ENCODE peak calls at places on chromosome 9, in four cellular contexts. One of them, this sample, is unnamed.
A peak's percentile ranks its signal among the peaks of the same experiment; 100 is the strongest.

GRCh38 chr9:14240491-14240890 is 73.5 kb downstream of the NFIB start:
- DNase-seq in GM03348: no peak
- DNase-seq in CD8-positive, alpha-beta T cell: no peak
- DNase-seq in lung microvascular endothelial cell: no peak
- DNase-seq in this sample: no peak

GRCh38 chr9:23278566-23278965 is 547.5 kb downstream of the ELAVL2 start:
- DNase-seq in GM03348: no peak
- DNase-seq in CD8-positive, alpha-beta T cell: no peak
- DNase-seq in lung microvascular endothelial cell: no peak
- DNase-seq in this sample: no peak

GRCh38 chr9:649128-650074 is 192.1 kb upstream of the DMRT1 start:
- DNase-seq in GM03348: no peak
- DNase-seq in CD8-positive, alpha-beta T cell: no peak
- DNase-seq in lung microvascular endothelial cell: no peak
- DNase-seq in this sample: peak; percentile 6

GRCh38 chr9:106929471-106930198 is 66.7 kb downstream of the ZNF462 start:
- DNase-seq in GM03348: no peak
- DNase-seq in CD8-positive, alpha-beta T cell: no peak
- DNase-seq in lung microvascular endothelial cell: peak; percentile 30
- DNase-seq in this sample: no peak

GRCh38 chr9:136525207-136525606 is 20.6 kb downstream of the NOTCH1 start:
- DNase-seq in GM03348: no peak
- DNase-seq in CD8-positive, alpha-beta T cell: no peak
- DNase-seq in lung microvascular endothelial cell: no peak
- DNase-seq in this sample: no peak

GRCh38 chr9:137336735-137337134 is 34.7 kb upstream of the NRARP start:
- DNase-seq in GM03348: no peak
- DNase-seq in CD8-positive, alpha-beta T cell: no peak
- DNase-seq in lung microvascular endothelial cell: no peak
- DNase-seq in this sample: no peak

GRCh38 chr9:87883990-87884389 is 1.3 kb downstream of the SPATA31E1 start:
- DNase-seq in GM03348: no peak
- DNase-seq in CD8-positive, alpha-beta T cell: no peak
- DNase-seq in lung microvascular endothelial cell: no peak
- DNase-seq in this sample: no peak

GRCh38 chr9:133564451-133564850 is 29.9 kb downstream of the ADAMTSL2 start:
- DNase-seq in GM03348: no peak
- DNase-seq in CD8-positive, alpha-beta T cell: no peak
- DNase-seq in lung microvascular endothelial cell: no peak
- DNase-seq in this sample: no peak

GRCh38 chr9:115591584-115591984 is 473.6 kb upstream of the TNC start:
- DNase-seq in GM03348: peak; percentile 87
- DNase-seq in CD8-positive, alpha-beta T cell: no peak
- DNase-seq in lung microvascular endothelial cell: peak; percentile 96
- DNase-seq in this sample: peak; percentile 99

GRCh38 chr9:129384138-129384886 is 206.3 kb upstream of the IER5L start:
- DNase-seq in GM03348: no peak
- DNase-seq in CD8-positive, alpha-beta T cell: no peak
- DNase-seq in lung microvascular endothelial cell: no peak
- DNase-seq in this sample: no peak

GRCh38 chr9:85200726-85201402 is 531.3 kb downstream of the NTRK2 start:
- DNase-seq in GM03348: no peak
- DNase-seq in CD8-positive, alpha-beta T cell: no peak
- DNase-seq in lung microvascular endothelial cell: no peak
- DNase-seq in this sample: peak; percentile 59

GRCh38 chr9:122374885-122375420 is 4.1 kb downstream of the PTGS1 start:
- DNase-seq in GM03348: peak; percentile 94
- DNase-seq in CD8-positive, alpha-beta T cell: no peak
- DNase-seq in lung microvascular endothelial cell: peak; percentile 62
- DNase-seq in this sample: peak; percentile 81

GRCh38 chr9:88477300-88477751 is 57.7 kb upstream of the NXNL2 start:
- DNase-seq in GM03348: peak; percentile 81
- DNase-seq in CD8-positive, alpha-beta T cell: no peak
- DNase-seq in lung microvascular endothelial cell: no peak
- DNase-seq in this sample: peak; percentile 80

GRCh38 chr9:133991964-133992779 is at the start of gene VAV2:
- DNase-seq in GM03348: peak; percentile 86
- DNase-seq in CD8-positive, alpha-beta T cell: peak; percentile 30
- DNase-seq in lung microvascular endothelial cell: peak; percentile 56
- DNase-seq in this sample: peak; percentile 74

GRCh38 chr9:120136685-120137084 is 443.3 kb downstream of the CDK5RAP2 start:
- DNase-seq in GM03348: no peak
- DNase-seq in CD8-positive, alpha-beta T cell: no peak
- DNase-seq in lung microvascular endothelial cell: no peak
- DNase-seq in this sample: no peak

GRCh38 chr9:137032893-137033292 is 1.0 kb upstream of the FUT7 start:
- DNase-seq in GM03348: no peak
- DNase-seq in CD8-positive, alpha-beta T cell: no peak
- DNase-seq in lung microvascular endothelial cell: no peak
- DNase-seq in this sample: no peak

GRCh38 chr9:76181020-76181641 is 213.1 kb downstream of the RFK start:
- DNase-seq in GM03348: no peak
- DNase-seq in CD8-positive, alpha-beta T cell: no peak
- DNase-seq in lung microvascular endothelial cell: peak; percentile 66
- DNase-seq in this sample: no peak

GRCh38 chr9:91421022-91421765 is 2.4 kb downstream of the NFIL3 start:
- DNase-seq in GM03348: peak; percentile 66
- DNase-seq in CD8-positive, alpha-beta T cell: peak; percentile 13
- DNase-seq in lung microvascular endothelial cell: peak; percentile 43
- DNase-seq in this sample: peak; percentile 61

GRCh38 chr9:136846376-136847064 is 2.7 kb upstream of the PHPT1 start:
- DNase-seq in GM03348: no peak
- DNase-seq in CD8-positive, alpha-beta T cell: no peak
- DNase-seq in lung microvascular endothelial cell: no peak
- DNase-seq in this sample: no peak

GRCh38 chr9:130894546-130894945 is 2.1 kb downstream of the QRFP start:
- DNase-seq in GM03348: no peak
- DNase-seq in CD8-positive, alpha-beta T cell: no peak
- DNase-seq in lung microvascular endothelial cell: no peak
- DNase-seq in this sample: no peak

GRCh38 chr9:108445431-108446018 is 410.3 kb downstream of the ACTL7B start:
- DNase-seq in GM03348: no peak
- DNase-seq in CD8-positive, alpha-beta T cell: no peak
- DNase-seq in lung microvascular endothelial cell: no peak
- DNase-seq in this sample: no peak

GRCh38 chr9:36576866-36577265 is 4.2 kb downstream of the MELK start:
- DNase-seq in GM03348: no peak
- DNase-seq in CD8-positive, alpha-beta T cell: no peak
- DNase-seq in lung microvascular endothelial cell: no peak
- DNase-seq in this sample: no peak

GRCh38 chr9:4984171-4984570 is 901 bp upstream of the JAK2 start:
- DNase-seq in GM03348: no peak
- DNase-seq in CD8-positive, alpha-beta T cell: no peak
- DNase-seq in lung microvascular endothelial cell: no peak
- DNase-seq in this sample: no peak

GRCh38 chr9:108186996-108187395 is 668.8 kb downstream of the ACTL7B start:
- DNase-seq in GM03348: peak; percentile 74
- DNase-seq in CD8-positive, alpha-beta T cell: no peak
- DNase-seq in lung microvascular endothelial cell: peak; percentile 15
- DNase-seq in this sample: peak; percentile 91

GRCh38 chr9:77649109-77649812 is 1.1 kb upstream of the GNA14 start:
- DNase-seq in GM03348: peak; percentile 43
- DNase-seq in CD8-positive, alpha-beta T cell: no peak
- DNase-seq in lung microvascular endothelial cell: peak; percentile 60
- DNase-seq in this sample: peak; percentile 12

GRCh38 chr9:105693435-105694275 is 686 bp upstream of the TMEM38B start:
- DNase-seq in GM03348: no peak
- DNase-seq in CD8-positive, alpha-beta T cell: no peak
- DNase-seq in lung microvascular endothelial cell: peak; percentile 7
- DNase-seq in this sample: no peak

GRCh38 chr9:5958273-5958672 is 57.2 kb downstream of the RANBP6 start:
- DNase-seq in GM03348: no peak
- DNase-seq in CD8-positive, alpha-beta T cell: no peak
- DNase-seq in lung microvascular endothelial cell: no peak
- DNase-seq in this sample: no peak

GRCh38 chr9:72871685-72872084 is 81.2 kb downstream of the ALDH1A1 start:
- DNase-seq in GM03348: peak; percentile 23
- DNase-seq in CD8-positive, alpha-beta T cell: no peak
- DNase-seq in lung microvascular endothelial cell: peak; percentile 39
- DNase-seq in this sample: peak; percentile 56

GRCh38 chr9:124500796-124501611 is 6.2 kb downstream of the NR5A1 start:
- DNase-seq in GM03348: no peak
- DNase-seq in CD8-positive, alpha-beta T cell: no peak
- DNase-seq in lung microvascular endothelial cell: no peak
- DNase-seq in this sample: no peak

GRCh38 chr9:110443146-110443877 is 105.6 kb upstream of the TXNDC8 start:
- DNase-seq in GM03348: peak; percentile 68
- DNase-seq in CD8-positive, alpha-beta T cell: no peak
- DNase-seq in lung microvascular endothelial cell: no peak
- DNase-seq in this sample: peak; percentile 82

GRCh38 chr9:116901260-116901659 is 214.2 kb downstream of the TRIM32 start:
- DNase-seq in GM03348: no peak
- DNase-seq in CD8-positive, alpha-beta T cell: no peak
- DNase-seq in lung microvascular endothelial cell: no peak
- DNase-seq in this sample: no peak

GRCh38 chr9:91771027-91771426 is 179.0 kb downstream of the ROR2 start:
- DNase-seq in GM03348: peak; percentile 93
- DNase-seq in CD8-positive, alpha-beta T cell: no peak
- DNase-seq in lung microvascular endothelial cell: no peak
- DNase-seq in this sample: peak; percentile 93

GRCh38 chr9:33082538-33083326 is 6.3 kb upstream of the SMU1 start:
- DNase-seq in GM03348: no peak
- DNase-seq in CD8-positive, alpha-beta T cell: no peak
- DNase-seq in lung microvascular endothelial cell: peak; percentile 60
- DNase-seq in this sample: no peak

GRCh38 chr9:21070171-21070571 is 7.6 kb downstream of the IFNB1 start:
- DNase-seq in GM03348: peak; percentile 72
- DNase-seq in CD8-positive, alpha-beta T cell: no peak
- DNase-seq in lung microvascular endothelial cell: peak; percentile 97
- DNase-seq in this sample: peak; percentile 90

GRCh38 chr9:20355022-20355421 is 267.3 kb downstream of the MLLT3 start:
- DNase-seq in GM03348: peak; percentile 53
- DNase-seq in CD8-positive, alpha-beta T cell: no peak
- DNase-seq in lung microvascular endothelial cell: no peak
- DNase-seq in this sample: peak; percentile 72